ENCODE peak calls at places on chromosomes 11 and 22, in six cellular contexts. C, X, M, J, A and S are unnamed samples.

GRCh38 chr11:35550374-35551036 is 25.1 kb upstream of the PAMR1 start:
- DNase-seq in C (no peak), J (no peak), X (peak), M (no peak), A (no peak), S (no peak)

GRCh38 chr22:31611065-31611760 is 50.8 kb downstream of the PISD start:
- DNase-seq in A (no peak), J (no peak), X (no peak), C (no peak), M (no peak), S (no peak)

GRCh38 chr11:132632641-132633124 is 899.6 kb downstream of the OPCML start:
- DNase-seq in J (no peak), A (no peak), C (no peak), M (no peak), X (peak), S (peak)

GRCh38 chr11:73856001-73856663 is 20.5 kb downstream of the COA4 start:
- DNase-seq in A (no peak), M (no peak), C (peak), J (no peak), X (no peak), S (no peak)

GRCh38 chr11:21988477-21988876 is 204.4 kb upstream of the ANO5 start:
- DNase-seq in C (no peak), J (no peak), X (no peak), A (no peak), M (no peak), S (no peak)

GRCh38 chr11:10409207-10409661 is 45.8 kb upstream of the AMPD3 start:
- DNase-seq in M (no peak), J (no peak), C (no peak), X (no peak), A (no peak), S (no peak)

GRCh38 chr11:35364101-35364780 is 55.1 kb downstream of the SLC1A2 start:
- DNase-seq in A (no peak), C (no peak), J (peak), X (peak), M (no peak), S (peak)

GRCh38 chr11:121059605-121060004 is 35.7 kb downstream of the TBCEL start:
- DNase-seq in C (no peak), M (no peak), X (no peak), J (no peak), A (no peak), S (no peak)

GRCh38 chr11:28090052-28090749 is 17.8 kb downstream of the KIF18A start:
- DNase-seq in X (peak), J (no peak), A (no peak), C (no peak), M (no peak), S (no peak)

GRCh38 chr22:47285981-47286380 is 523.5 kb downstream of the TBC1D22A start:
- DNase-seq in M (no peak), X (no peak), J (no peak), A (no peak), C (no peak), S (no peak)

GRCh38 chr22:28123989-28124766 is 205.1 kb upstream of the PITPNB start:
- DNase-seq in M (no peak), A (no peak), J (no peak), C (no peak), X (no peak), S (no peak)

GRCh38 chr22:37330200-37331033 is 48.1 kb downstream of the CYTH4 start:
- DNase-seq in J (peak), A (peak), C (no peak), X (peak), M (no peak), S (no peak)

GRCh38 chr22:31618057-31618456 is 44.0 kb downstream of the PISD start:
- DNase-seq in A (no peak), M (no peak), C (peak), J (no peak), X (no peak), S (no peak)

GRCh38 chr11:74262725-74263124 is 48.7 kb downstream of the P4HA3 start:
- DNase-seq in M (no peak), X (no peak), A (no peak), C (no peak), J (no peak), S (no peak)

GRCh38 chr11:120304526-120304925 is 20.6 kb upstream of the TLCD5 start:
- DNase-seq in J (no peak), X (no peak), M (no peak), C (no peak), A (no peak), S (no peak)

GRCh38 chr11:124915541-124916369 is 3.3 kb upstream of the HEPN1 start:
- DNase-seq in A (no peak), C (no peak), M (no peak), X (peak), J (no peak), S (no peak)

GRCh38 chr22:35318346-35319215 is 18.9 kb downstream of the TOM1 start:
- DNase-seq in J (no peak), X (no peak), A (no peak), C (no peak), M (no peak), S (no peak)

GRCh38 chr11:67120881-67121710 is 2.0 kb downstream of the KDM2A start:
- DNase-seq in M (no peak), X (peak), J (peak), A (no peak), C (no peak), S (no peak)